ENCODE peak calls at places on chromosomes 5 and 9, in five cellular contexts. D is body of pancreas; S is spleen; J is left ventricle myocardium inferior; L is CD4-positive, CD25-positive, alpha-beta regulatory T cell. M is an unnamed sample.

GRCh38 chr9:15086096-15087030 is 176.1 kb upstream of the FREM1 start:
- DNase-seq in D (peak), S (no peak), J (no peak), L (no peak), M (no peak)

GRCh38 chr5:86465052-86465838 is 152.5 kb upstream of the COX7C start:
- DNase-seq in D (no peak), S (no peak), J (no peak), L (no peak), M (no peak)

GRCh38 chr5:136190904-136191303 is 2.1 kb downstream of the SMIM32 start:
- DNase-seq in D (no peak), S (no peak), J (no peak), L (no peak), M (no peak)

GRCh38 chr9:115225459-115226116 is 107.6 kb upstream of the TNC start:
- DNase-seq in D (no peak), S (no peak), J (no peak), L (no peak), M (no peak)

GRCh38 chr9:4327504-4328191 is 27.8 kb upstream of the GLIS3 start:
- DNase-seq in D (no peak), S (no peak), J (no peak), L (no peak), M (peak)

GRCh38 chr5:138974227-138975063 is 99.3 kb upstream of the LRRTM2 start:
- DNase-seq in D (peak), S (no peak), J (peak), L (no peak), M (peak)

GRCh38 chr9:13113751-13114150 is 165.7 kb downstream of the MPDZ start:
- DNase-seq in D (no peak), S (no peak), J (no peak), L (no peak), M (peak)

GRCh38 chr5:111223086-111223789 is 946 bp upstream of the CAMK4 start:
- DNase-seq in D (no peak), S (no peak), J (no peak), L (no peak), M (no peak)

GRCh38 chr9:95368377-95369160 is 51.1 kb upstream of the FANCC start:
- DNase-seq in D (no peak), S (no peak), J (no peak), L (no peak), M (no peak)

GRCh38 chr5:76082790-76083554 is at the start of gene SV2C:
- DNase-seq in D (no peak), S (peak), J (no peak), L (no peak), M (peak)

GRCh38 chr5:140351609-140352334 is 5.4 kb upstream of the HBEGF start:
- DNase-seq in D (peak), S (no peak), J (no peak), L (peak), M (peak)

DNA sequence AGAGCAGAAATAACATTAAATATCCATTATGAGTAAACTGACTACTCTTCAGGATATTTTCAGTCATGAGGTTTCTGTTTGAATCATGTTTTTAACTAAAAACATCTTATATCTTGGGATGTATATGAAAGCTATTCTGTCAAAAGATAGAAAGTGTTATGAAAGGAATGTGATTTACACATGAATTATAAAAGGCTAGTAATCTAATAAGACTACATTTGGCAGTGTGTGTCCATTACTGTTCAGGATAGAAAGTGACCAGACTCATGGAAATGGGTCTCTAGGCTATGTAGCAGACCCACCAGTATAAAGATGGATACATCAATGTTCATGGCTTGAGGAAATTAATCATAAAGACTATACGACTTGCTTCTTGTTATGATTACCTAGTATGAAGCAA is 1328.2 kb upstream of the NUDT12 start:
- DNase-seq in D (no peak), S (no peak), J (no peak), L (no peak), M (no peak)
- H3K4me3 ChIP-seq in D (no peak), S (no peak), J (no peak), L (no peak), M (no peak)

GRCh38 chr9:970310-971002 is 6.0 kb upstream of the DMRT3 start:
- DNase-seq in D (no peak), S (no peak), J (no peak), L (no peak), M (no peak)

GRCh38 chr9:971901-972511 is 4.4 kb upstream of the DMRT3 start:
- DNase-seq in D (peak), S (no peak), J (no peak), L (no peak), M (no peak)

GRCh38 chr9:967851-968641 is 8.4 kb upstream of the DMRT3 start:
- DNase-seq in D (no peak), S (no peak), J (no peak), L (no peak), M (no peak)

GRCh38 chr9:969310-969692 is 7.2 kb upstream of the DMRT3 start:
- DNase-seq in D (no peak), S (no peak), J (no peak), L (no peak), M (no peak)

GRCh38 chr9:969693-970309 is 6.7 kb upstream of the DMRT3 start:
- DNase-seq in D (no peak), S (no peak), J (no peak), L (no peak), M (no peak)
- H3K4me3 ChIP-seq in D (no peak), S (peak), J (no peak), L (no peak), M (no peak)

GRCh38 chr5:9545301-9545958 is 445 bp downstream of the SEMA5A start:
- DNase-seq in D (peak), S (peak), J (no peak), L (no peak), M (no peak)
- H3K4me3 ChIP-seq in D (peak), S (peak), J (peak), L (no peak), M (peak)

GRCh38 chr9:110025551-110026170 is 182.3 kb downstream of the C9orf152 start:
- DNase-seq in D (no peak), S (no peak), J (no peak), L (no peak), M (no peak)

GRCh38 chr9:110029815-110030480 is 178.0 kb downstream of the C9orf152 start:
- DNase-seq in D (no peak), S (no peak), J (no peak), L (peak), M (no peak)

GRCh38 chr9:110028281-110029075 is 179.5 kb downstream of the C9orf152 start:
- DNase-seq in D (no peak), S (no peak), J (no peak), L (no peak), M (peak)

GRCh38 chr9:110029422-110029814 is 178.5 kb downstream of the C9orf152 start:
- DNase-seq in D (no peak), S (no peak), J (no peak), L (no peak), M (peak)

GRCh38 chr9:110027624-110028023 is 180.3 kb downstream of the C9orf152 start:
- DNase-seq in D (no peak), S (no peak), J (no peak), L (no peak), M (peak)
- H3K4me3 ChIP-seq in D (no peak), S (no peak), J (no peak), L (no peak), M (no peak)

M was measured in choroid plexus epithelial cell.